ENCODE peak calls at places on chromosomes 7 and 10, in eight cellular contexts. D, U, H, E, N, V, R and Z are unnamed samples.

GRCh38 chr10:30529373-30529998 is 95.5 kb downstream of the MAP3K8 start:
- DNase-seq in E (peak), V (peak), H (peak), R (no peak), U (peak), D (peak), N (no peak), Z (peak)

GRCh38 chr7:99563650-99564049 is 5.2 kb downstream of the ZNF655 start:
- DNase-seq in N (no peak), D (no peak), E (no peak), U (no peak), H (no peak), R (peak), V (no peak), Z (no peak)

GRCh38 chr7:90917536-90917935 is 321.4 kb downstream of the CDK14 start:
- DNase-seq in V (no peak), H (no peak), R (no peak), E (no peak), D (no peak), U (no peak), N (no peak), Z (no peak)

GRCh38 chr7:78863248-78863647 is 590.2 kb downstream of the MAGI2 start:
- DNase-seq in V (no peak), U (no peak), E (no peak), N (no peak), H (no peak), D (no peak), R (no peak), Z (no peak)

GRCh38 chr7:133452611-133453010 is 199.7 kb downstream of the EXOC4 start:
- DNase-seq in R (no peak), D (no peak), V (no peak), H (no peak), N (no peak), E (no peak), U (no peak), Z (no peak)

GRCh38 chr10:123884907-123885381 is 6.7 kb downstream of the CPXM2 start:
- DNase-seq in U (no peak), R (no peak), V (no peak), E (no peak), N (no peak), H (no peak), D (no peak), Z (no peak)

GRCh38 chr7:132075573-132075972 is 500.7 kb downstream of the PLXNA4 start:
- DNase-seq in U (no peak), R (no peak), N (no peak), V (no peak), E (no peak), H (no peak), D (no peak), Z (no peak)

GRCh38 chr10:120402358-120402757 is 54.7 kb upstream of the PLPP4 start:
- DNase-seq in D (no peak), V (no peak), E (no peak), H (no peak), R (no peak), U (no peak), N (no peak), Z (no peak)

GRCh38 chr7:4286281-4286680 is 395.8 kb upstream of the FOXK1 start:
- DNase-seq in D (peak), V (no peak), U (no peak), N (no peak), E (no peak), H (no peak), R (no peak), Z (no peak)

GRCh38 chr7:151666886-151667285 is 147.2 kb upstream of the RHEB start:
- DNase-seq in R (no peak), H (no peak), E (no peak), D (peak), N (no peak), U (no peak), V (no peak), Z (no peak)

GRCh38 chr7:129884495-129884894 is 68.3 kb downstream of the UBE2H start:
- DNase-seq in R (no peak), V (no peak), D (no peak), E (no peak), N (no peak), H (no peak), U (no peak), Z (no peak)

GRCh38 chr7:31741852-31742251 is 54.8 kb downstream of the PPP1R17 start:
- DNase-seq in R (no peak), U (no peak), V (no peak), D (no peak), E (no peak), H (no peak), N (no peak), Z (no peak)

GRCh38 chr7:37181550-37181932 is 267.1 kb downstream of the ELMO1 start:
- DNase-seq in E (no peak), D (no peak), R (no peak), H (no peak), U (no peak), V (no peak), N (no peak), Z (no peak)

GRCh38 chr7:3432916-3433315 is 131.9 kb downstream of the SDK1 start:
- DNase-seq in D (no peak), H (no peak), E (no peak), R (peak), N (no peak), U (no peak), V (no peak), Z (no peak)

GRCh38 chr7:44867073-44867990 is 18.0 kb downstream of the PURB start:
- DNase-seq in R (peak), N (no peak), H (no peak), U (no peak), V (no peak), E (no peak), D (no peak), Z (no peak)

GRCh38 chr7:70557281-70557680 is 574.7 kb upstream of the GALNT17 start:
- DNase-seq in N (no peak), R (no peak), U (no peak), H (no peak), V (no peak), E (no peak), D (no peak), Z (no peak)

GRCh38 chr10:13820119-13820518 is 233.4 kb downstream of the PRPF18 start:
- DNase-seq in U (no peak), H (no peak), N (no peak), E (no peak), R (no peak), V (no peak), D (no peak), Z (no peak)

GRCh38 chr7:50266893-50267386 is 37.6 kb upstream of the IKZF1 start:
- DNase-seq in D (peak), R (no peak), U (peak), E (peak), V (peak), H (peak), N (no peak), Z (peak)

GRCh38 chr10:31549936-31550335 is 230.9 kb downstream of the ZEB1 start:
- DNase-seq in V (no peak), H (no peak), U (no peak), E (no peak), R (peak), N (no peak), D (no peak), Z (no peak)

GRCh38 chr10:68301790-68302502 is 29.9 kb upstream of the HNRNPH3 start:
- DNase-seq in V (no peak), H (peak), N (no peak), D (no peak), U (peak), E (no peak), R (peak), Z (no peak)

GRCh38 chr10:44370731-44371248 is 14.1 kb downstream of the CXCL12 start:
- DNase-seq in V (no peak), R (no peak), U (no peak), N (no peak), E (no peak), H (no peak), D (no peak), Z (no peak)

GRCh38 chr10:46518028-46518725 is 38.3 kb downstream of the GPRIN2 start:
- DNase-seq in U (no peak), E (no peak), D (peak), R (no peak), H (no peak), V (no peak), N (peak), Z (no peak)

GRCh38 chr10:97673736-97674525 is 13.1 kb downstream of the AVPI1 start:
- DNase-seq in N (peak), H (no peak), D (no peak), U (no peak), E (no peak), R (peak), V (no peak), Z (no peak)

GRCh38 chr7:46713868-46714596 is 793.0 kb upstream of the IGFBP3 start:
- DNase-seq in E (no peak), H (no peak), N (no peak), R (peak), V (no peak), D (no peak), U (no peak), Z (no peak)

GRCh38 chr10:117536862-117537435 is 5.6 kb upstream of the EMX2 start:
- DNase-seq in U (peak), N (no peak), R (no peak), D (no peak), V (no peak), E (no peak), H (peak), Z (no peak)

GRCh38 chr7:115293628-115294236 is 371.8 kb downstream of the MDFIC start:
- DNase-seq in E (no peak), U (no peak), R (peak), D (no peak), H (no peak), V (no peak), N (no peak), Z (no peak)

GRCh38 chr10:100913470-100913865 is 705 bp downstream of the SLF2 start:
- DNase-seq in R (no peak), V (no peak), U (no peak), H (no peak), N (no peak), E (no peak), D (no peak), Z (no peak)

GRCh38 chr7:146764458-146764857 is 647.9 kb downstream of the CNTNAP2 start:
- DNase-seq in E (no peak), U (no peak), D (no peak), V (no peak), H (no peak), R (no peak), N (no peak), Z (no peak)

GRCh38 chr7:104772405-104772821 is 241.6 kb upstream of the KMT2E start:
- DNase-seq in D (no peak), U (no peak), H (no peak), V (no peak), R (no peak), E (no peak), N (no peak), Z (no peak)

GRCh38 chr10:103575416-103576075 is 82.0 kb downstream of the NEURL1 start:
- DNase-seq in U (no peak), N (peak), D (no peak), V (no peak), R (peak), H (no peak), E (no peak), Z (no peak)

GRCh38 chr10:85900060-85900459 is 466.5 kb downstream of the GRID1 start:
- DNase-seq in D (no peak), V (no peak), H (no peak), R (no peak), E (no peak), U (no peak), N (no peak), Z (no peak)

GRCh38 chr7:128743112-128743772 is 4.1 kb downstream of the CALU start:
- DNase-seq in H (no peak), V (no peak), D (no peak), E (no peak), R (peak), U (no peak), N (no peak), Z (no peak)

GRCh38 chr10:106392781-106393180 is 771.7 kb downstream of the SORCS1 start:
- DNase-seq in R (no peak), N (peak), U (no peak), D (no peak), V (no peak), E (no peak), H (no peak), Z (no peak)

GRCh38 chr7:140512317-140513000 is 33.2 kb upstream of the MKRN1 start:
- DNase-seq in N (peak), V (peak), H (no peak), E (no peak), R (no peak), U (no peak), D (no peak), Z (no peak)

GRCh38 chr10:22294694-22295093 is 21.5 kb upstream of the COMMD3 start:
- DNase-seq in U (no peak), V (no peak), D (no peak), H (no peak), N (no peak), R (no peak), E (no peak), Z (no peak)

GRCh38 chr10:106355450-106355849 is 809.1 kb downstream of the SORCS1 start:
- DNase-seq in U (no peak), E (no peak), D (no peak), N (no peak), R (no peak), V (no peak), H (no peak), Z (no peak)

GRCh38 chr7:151836191-151836926 is 40.6 kb downstream of the PRKAG2 start:
- DNase-seq in N (peak), E (no peak), U (no peak), D (no peak), V (no peak), R (no peak), H (no peak), Z (no peak)